ENCODE peak calls at places on chromosomes 3 and 15, in five cellular contexts. K, O, U, B and Q are unnamed samples.

GRCh38 chr15:36161781-36162212 is 417.6 kb upstream of the CDIN1 start:
- DNase-seq in K (peak), O (no peak), U (no peak), B (no peak), Q (no peak)

GRCh38 chr3:8730641-8731040 is 3.0 kb upstream of the CAV3 start:
- DNase-seq in K (no peak), O (no peak), U (no peak), B (no peak), Q (peak)

GRCh38 chr3:177463863-177464262 is 266.6 kb upstream of the TBL1XR1 start:
- DNase-seq in K (no peak), O (no peak), U (no peak), B (no peak), Q (peak)

GRCh38 chr15:24675332-24676144 is at the start of gene NPAP1:
- DNase-seq in K (no peak), O (no peak), U (no peak), B (no peak), Q (no peak)

GRCh38 chr15:77709135-77709886 is 76.6 kb upstream of the LINGO1 start:
- DNase-seq in K (no peak), O (no peak), U (no peak), B (no peak), Q (no peak)

GRCh38 chr3:150407051-150407817 is 864 bp upstream of the TSC22D2 start:
- DNase-seq in K (peak), O (no peak), U (no peak), B (no peak), Q (peak)

GRCh38 chr15:77312523-77312922 is 107.4 kb downstream of the PEAK1 start:
- DNase-seq in K (no peak), O (no peak), U (no peak), B (no peak), Q (no peak)

GRCh38 chr15:98776607-98777281 is 128.4 kb downstream of the IGF1R start:
- DNase-seq in K (peak), O (no peak), U (no peak), B (peak), Q (no peak)

GRCh38 chr3:162729686-162730085 is 1233.1 kb downstream of the OTOL1 start:
- DNase-seq in K (no peak), O (no peak), U (no peak), B (no peak), Q (no peak)

GRCh38 chr3:101038880-101039279 is 45.7 kb upstream of the ABI3BP start:
- DNase-seq in K (no peak), O (no peak), U (no peak), B (no peak), Q (peak)